ENCODE peak calls at places on chromosomes 13 and 19, in six cellular contexts. C is body of pancreas, H is astrocyte of the spinal cord, N is AG10803, S is heart right ventricle, Z is choroid plexus epithelial cell. U is an unnamed sample.

GRCh38 chr13:20441879-20442278 is 83.8 kb downstream of the CRYL1 start:
- DNase-seq in C (no peak), H (peak; percentile 70), N (no peak), S (no peak), Z (no peak), U (peak; percentile 64)

GRCh38 chr19:40560092-40560507 is 16.6 kb upstream of the SHKBP1 start:
- DNase-seq in C (no peak), H (no peak), N (no peak), S (no peak), Z (no peak), U (no peak)

GRCh38 chr13:40136896-40137295 is 481.4 kb downstream of the COG6 start:
- DNase-seq in C (no peak), H (no peak), N (no peak), S (no peak), Z (no peak), U (no peak)

GRCh38 chr19:21046489-21046888 is 26.0 kb downstream of the ZNF430 start:
- DNase-seq in C (no peak), H (no peak), N (no peak), S (no peak), Z (no peak), U (no peak)

GRCh38 chr13:77176350-77176749 is 149.4 kb upstream of the FBXL3 start:
- DNase-seq in C (no peak), H (peak; percentile 71), N (peak; percentile 13), S (no peak), Z (peak; percentile 82), U (peak; percentile 39)

GRCh38 chr19:54707932-54708331 is 16.3 kb upstream of the KIR3DL3 start:
- DNase-seq in C (no peak), H (no peak), N (no peak), S (no peak), Z (no peak), U (no peak)

GRCh38 chr19:17242431-17243208 is 3.1 kb downstream of the NR2F6 start:
- DNase-seq in C (no peak), H (no peak), N (no peak), S (no peak), Z (no peak), U (no peak)

GRCh38 chr13:44870456-44870929 is 118.8 kb downstream of the NUFIP1 start:
- DNase-seq in C (peak; percentile 99), H (no peak), N (no peak), S (peak; percentile 32), Z (no peak), U (no peak)

GRCh38 chr13:111861766-111862366 is 205.1 kb upstream of the SOX1 start:
- DNase-seq in C (no peak), H (no peak), N (no peak), S (no peak), Z (no peak), U (no peak)

GRCh38 chr13:102944821-102945220 is 99.0 kb downstream of the ERCC5 start:
- DNase-seq in C (no peak), H (no peak), N (no peak), S (no peak), Z (no peak), U (no peak)

GRCh38 chr13:101452519-101453485 is at the start of gene ITGBL1:
- DNase-seq in C (no peak), H (peak; percentile 52), N (peak; percentile 81), S (no peak), Z (peak; percentile 64), U (peak; percentile 68)

GRCh38 chr13:113636266-113636963 is 21.6 kb downstream of the ATP4B start:
- DNase-seq in C (no peak), H (no peak), N (no peak), S (no peak), Z (no peak), U (no peak)

GRCh38 chr19:7953576-7953975 is 10.1 kb upstream of the TIMM44 start:
- DNase-seq in C (no peak), H (no peak), N (no peak), S (no peak), Z (no peak), U (no peak)

GRCh38 chr13:107296804-107297203 is 728.9 kb upstream of the ARGLU1 start:
- DNase-seq in C (no peak), H (peak; percentile 15), N (no peak), S (no peak), Z (peak; percentile 67), U (peak; percentile 18)

GRCh38 chr13:107299717-107300116 is 731.8 kb upstream of the ARGLU1 start:
- DNase-seq in C (no peak), H (no peak), N (no peak), S (no peak), Z (no peak), U (no peak)

GRCh38 chr13:107305178-107305577 is 737.2 kb upstream of the ARGLU1 start:
- DNase-seq in C (no peak), H (no peak), N (no peak), S (no peak), Z (no peak), U (no peak)

GRCh38 chr13:107301724-107302374 is 733.9 kb upstream of the ARGLU1 start:
- DNase-seq in C (no peak), H (no peak), N (no peak), S (no peak), Z (peak; percentile 56), U (peak; percentile 8)
- TF ChIP-seq CTCF in C (no peak), H (no peak), N (no peak), S (no peak), Z (peak; percentile 41), U (peak; percentile 1)

DNA sequence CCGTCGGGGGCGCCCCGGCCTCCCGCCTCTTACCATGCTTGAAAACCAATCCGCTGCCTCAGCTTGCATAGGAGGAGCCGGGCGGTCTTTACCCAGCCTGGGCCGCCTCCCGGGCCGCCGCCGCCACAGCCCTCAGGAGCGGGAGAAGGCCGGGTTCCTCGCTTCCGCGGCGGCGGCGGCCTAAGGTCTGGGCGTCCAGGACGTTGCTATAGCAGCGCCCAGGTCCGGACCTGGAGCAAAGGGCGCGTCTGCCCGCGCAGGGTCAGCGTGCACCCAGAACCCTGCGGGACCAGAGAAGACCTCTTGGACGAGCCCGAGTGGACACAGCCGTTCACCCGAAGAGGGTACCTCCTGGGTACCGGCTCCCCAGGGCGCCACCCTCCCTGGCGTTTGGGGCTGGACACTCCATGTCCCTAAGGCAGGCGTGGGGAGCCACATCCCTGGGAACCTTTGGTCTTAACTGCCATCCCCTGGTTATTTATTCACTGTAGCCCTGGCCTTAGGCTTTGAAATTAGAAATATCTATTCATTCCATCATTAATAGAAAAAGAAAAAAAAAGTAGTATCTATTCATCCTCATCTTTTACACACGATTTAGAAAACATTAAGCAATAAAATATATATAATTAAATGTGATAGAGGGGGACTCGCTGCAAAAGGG is 2.4 kb downstream of the DZIP1 start:
- DNase-seq in C (peak; percentile 43), H (peak; percentile 62), N (peak; percentile 60), S (no peak), Z (peak; percentile 68), U (peak; percentile 40)
- H3K4me3 ChIP-seq in C (no peak overlapping the region), H (peak overlapping the region; percentile 71), N (peak overlapping the region; percentile 74), S (peak overlapping the region; percentile 46), Z (peak overlapping the region; percentile 77), U (peak overlapping the region; percentile 67)

GRCh38 chr19:648904-649733 is 9.4 kb downstream of the FGF22 start:
- DNase-seq in C (no peak), H (no peak), N (no peak), S (no peak), Z (no peak), U (no peak)
- TF ChIP-seq CTCF in C (no peak), H (no peak), N (no peak), S (no peak), Z (no peak), U (no peak)

GRCh38 chr19:14496849-14497346 is 971 bp upstream of the GIPC1 start:
- DNase-seq in C (no peak), H (no peak), N (no peak), S (no peak), Z (no peak), U (no peak)
- H3K4me3 ChIP-seq in C (no peak overlapping the region), H (no peak overlapping the region), N (no peak overlapping the region), S (peak overlapping the region; percentile 82), Z (no peak overlapping the region), U (peak overlapping the region; percentile 47)

GRCh38 chr13:39016789-39017188 is 21.1 kb downstream of the PROSER1 start:
- DNase-seq in C (no peak), H (peak; percentile 36), N (peak; percentile 15), S (no peak), Z (peak; percentile 74), U (peak; percentile 35)
- TF ChIP-seq CTCF in C (peak; percentile 40), H (peak; percentile 62), N (peak; percentile 51), S (peak; percentile 14), Z (peak; percentile 78), U (peak; percentile 60)

U was measured in fibroblast of mammary gland.